ENCODE peak calls at places on chromosomes 6 and 20, in eight cellular contexts. J, Z, V, Y, F, H, P and Q are unnamed samples.

GRCh38 chr6:134413241-134413643 is 95.3 kb upstream of the SGK1 start:
- DNase-seq in J (no peak), Y (no peak), Z (no peak), H (no peak), P (no peak), F (no peak), V (no peak), Q (no peak)

GRCh38 chr20:51943761-51944160 is 141.4 kb upstream of the SALL4 start:
- DNase-seq in J (no peak), Y (no peak), V (no peak), Z (no peak), P (no peak), F (no peak), H (no peak), Q (no peak)

GRCh38 chr6:166052837-166053236 is 114.8 kb downstream of the TBXT start:
- DNase-seq in F (no peak), P (no peak), Y (no peak), H (no peak), V (no peak), J (no peak), Z (no peak), Q (no peak)

GRCh38 chr6:139518556-139519091 is 144.2 kb upstream of the CITED2 start:
- DNase-seq in F (no peak), V (no peak), P (no peak), Y (no peak), J (no peak), H (no peak), Z (no peak), Q (no peak)

GRCh38 chr6:41939091-41939847 is 2.3 kb downstream of the CCND3 start:
- DNase-seq in H (no peak), J (no peak), F (no peak), V (peak; percentile 30), Y (peak; percentile 44), Z (no peak), P (peak; percentile 24), Q (no peak)

GRCh38 chr6:135568366-135568765 is 70.8 kb upstream of the AHI1 start:
- DNase-seq in H (no peak), Z (no peak), Y (no peak), J (no peak), V (no peak), F (no peak), P (no peak), Q (no peak)

GRCh38 chr20:62347151-62347404 is 20.0 kb downstream of the LAMA5 start:
- DNase-seq in V (no peak), Y (no peak), F (no peak), P (no peak), Z (no peak), J (no peak), H (no peak), Q (no peak)

GRCh38 chr6:1387632-1388031 is 1.7 kb upstream of the FOXF2 start:
- DNase-seq in Y (no peak), P (no peak), H (no peak), V (no peak), Z (no peak), J (no peak), F (no peak), Q (no peak)

GRCh38 chr6:154277578-154278128 is 79.0 kb downstream of the IPCEF1 start:
- DNase-seq in F (no peak), V (no peak), H (no peak), Y (no peak), J (no peak), P (no peak), Z (no peak), Q (no peak)

GRCh38 chr6:56909115-56909907 is 45.6 kb upstream of the BEND6 start:
- DNase-seq in P (peak; percentile 77), J (no peak), Y (no peak), H (no peak), F (no peak), Z (no peak), V (no peak), Q (no peak)